ENCODE peak calls at places on chromosomes 11 and 22, in four cellular contexts. S is lower lobe of right lung, B is cardiac muscle cell, L is OCI-LY7. V is an unnamed sample.

GRCh38 chr22:45242778-45243191 is 2.1 kb upstream of the KIAA0930 start:
- DNase-seq in S (peak; percentile 53), B (no peak), L (no peak), V (no peak)

GRCh38 chr22:27561301-27561820 is 240.2 kb downstream of the MN1 start:
- DNase-seq in S (no peak), B (no peak), L (no peak), V (no peak)

GRCh38 chr11:117861151-117862018 is 15.1 kb downstream of the FXYD6 start:
- DNase-seq in S (no peak), B (peak; percentile 84), L (no peak), V (no peak)

GRCh38 chr22:50208939-50209892 is 8.4 kb downstream of the SELENOO start:
- DNase-seq in S (peak; percentile 44), B (no peak), L (no peak), V (no peak)

GRCh38 chr11:93591247-93591898 is 48.2 kb upstream of the SMCO4 start:
- DNase-seq in S (no peak), B (no peak), L (no peak), V (no peak)

GRCh38 chr22:45164217-45165123 is 745 bp downstream of the NUP50 start:
- DNase-seq in S (peak; percentile 55), B (peak; percentile 74), L (peak; percentile 38), V (no peak)

GRCh38 chr11:130916910-130917309 is 631 bp upstream of the SNX19 start:
- DNase-seq in S (no peak), B (no peak), L (no peak), V (no peak)

GRCh38 chr11:2271077-2271326 is 614 bp upstream of the ASCL2 start:
- DNase-seq in S (peak; percentile 82), B (no peak), L (no peak), V (peak; percentile 49)

GRCh38 chr11:68956142-68956541 is 24.6 kb downstream of the MRGPRD start:
- DNase-seq in S (no peak), B (no peak), L (peak; percentile 40), V (no peak)

GRCh38 chr11:18046116-18046777 is at the start of gene TPH1:
- DNase-seq in S (peak; percentile 67), B (peak; percentile 75), L (no peak), V (no peak)

GRCh38 chr11:65089621-65090020 is 5.6 kb downstream of the ZFPL1 start:
- DNase-seq in S (no peak), B (no peak), L (no peak), V (no peak)

DNA sequence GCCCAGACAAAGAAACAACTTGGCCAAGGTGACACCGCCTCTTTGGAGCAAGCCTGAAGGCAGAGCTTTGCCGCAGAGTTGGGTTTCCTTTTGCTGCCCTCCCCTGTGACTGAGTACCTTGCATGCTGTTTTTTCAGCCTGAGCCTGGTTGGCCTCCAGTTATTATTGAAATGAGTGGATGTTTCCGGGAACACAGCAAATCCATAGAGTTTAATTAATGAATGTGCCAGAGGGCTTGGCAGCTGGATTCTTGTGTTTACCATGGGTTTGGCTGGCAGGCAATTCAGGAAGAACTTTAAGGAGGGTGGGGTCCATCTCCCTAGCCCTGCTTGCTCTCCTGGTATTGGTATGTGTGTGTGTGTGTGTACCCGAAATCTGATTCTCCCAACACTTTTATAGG is 65.6 kb upstream of the CRYBB3 start:
- DNase-seq in S (no peak), B (no peak), L (no peak), V (no peak)
- H3K4me1 ChIP-seq in S (peaks cover 91% of the 10 kb centered on the region), B (no peaks in the 10 kb centered on the region), L (no peaks in the 10 kb centered on the region), V (peaks cover 14% of the 10 kb centered on the region)

DNA sequence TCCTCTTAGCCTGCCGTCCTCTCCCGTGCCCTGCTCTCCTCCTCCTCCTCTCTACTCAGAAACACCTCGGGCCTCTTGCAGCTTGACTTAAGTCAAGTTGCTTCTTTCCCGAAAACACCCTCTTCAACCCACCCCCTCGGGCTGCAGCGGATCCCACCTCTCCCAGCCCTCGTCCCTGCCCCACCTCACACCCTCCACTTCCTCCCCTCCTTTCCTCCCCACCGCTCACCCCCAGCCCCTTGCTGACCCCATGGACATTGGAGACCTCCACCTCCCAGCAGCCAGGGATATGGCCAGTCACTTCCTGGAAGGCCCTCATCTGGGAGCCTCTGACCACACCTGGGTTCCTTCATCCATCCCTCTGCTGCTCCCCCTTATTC is 8.5 kb upstream of the CYTH4 start:
- DNase-seq in S (peak; percentile 22), B (no peak), L (no peak), V (no peak)
- H3K4me1 ChIP-seq in S (peaks cover 15% of the 10 kb centered on the region), B (no peaks in the 10 kb centered on the region), L (peaks cover 63% of the 10 kb centered on the region), V (no peaks in the 10 kb centered on the region)

DNA sequence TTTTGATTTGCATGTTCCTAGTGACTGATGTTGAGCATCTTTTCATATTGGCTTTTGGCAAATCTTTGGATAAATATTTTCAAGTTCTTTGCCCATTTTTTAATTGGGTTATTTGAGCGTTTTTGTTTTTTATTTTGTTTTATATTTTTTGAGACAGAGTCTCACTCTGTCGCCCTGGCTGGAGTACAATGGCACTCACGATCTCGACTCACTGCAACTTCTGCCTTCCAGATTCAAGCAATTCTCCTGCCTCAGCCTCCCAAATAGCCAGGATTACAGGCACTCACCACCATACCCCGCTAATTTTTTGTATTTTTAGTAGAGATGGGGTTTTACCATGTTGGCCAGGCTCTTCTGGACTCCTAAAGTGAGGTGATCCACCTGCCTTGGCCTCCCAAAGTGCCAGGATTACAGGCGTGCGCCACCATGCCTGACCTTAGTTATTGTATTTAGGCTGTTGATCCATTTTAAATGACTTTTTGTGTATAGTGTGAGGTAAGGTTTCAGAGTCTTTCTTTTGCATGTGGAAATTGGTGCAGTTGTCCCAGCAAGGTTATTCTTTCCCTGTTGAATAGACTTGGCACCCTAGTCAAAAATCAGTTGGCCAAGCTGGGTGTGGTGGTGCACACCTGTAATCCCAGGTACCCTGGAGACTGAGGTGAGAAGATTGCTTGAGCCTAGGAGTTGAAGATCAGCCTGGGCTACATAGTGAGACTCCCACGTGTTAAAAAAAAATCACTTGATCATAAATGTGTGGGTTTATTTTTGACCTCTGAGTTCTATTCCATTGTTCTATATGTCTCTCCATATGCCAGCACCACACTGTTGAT is 23.7 kb upstream of the AIFM3 start:
- DNase-seq in S (no peak), B (no peak), L (no peak), V (no peak)
- H3K4me1 ChIP-seq in S (peaks cover 63% of the 10 kb centered on the region), B (peaks cover 8% of the 10 kb centered on the region), L (no peaks in the 10 kb centered on the region), V (peaks cover 25% of the 10 kb centered on the region)

DNA sequence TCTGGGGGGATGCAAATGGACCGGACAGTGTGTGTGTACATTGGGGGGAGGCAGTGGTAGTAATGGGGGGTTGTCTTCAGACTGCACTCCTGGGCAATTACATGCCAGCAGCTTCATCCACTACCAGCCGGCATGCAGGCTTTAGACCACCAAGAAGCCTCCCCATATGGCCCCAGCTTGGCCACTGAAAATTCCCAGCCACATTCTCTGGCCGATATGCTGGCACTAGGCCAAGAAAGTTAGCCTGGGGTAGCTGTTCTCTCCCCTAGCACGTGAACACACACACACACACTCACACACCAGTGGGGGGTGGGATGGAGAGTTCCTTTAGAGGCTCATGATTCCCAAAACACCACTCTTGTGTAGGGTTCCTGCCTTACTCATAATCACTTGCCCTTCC is 3.6 kb upstream of the ROBO3 start:
- DNase-seq in S (no peak), B (no peak), L (no peak), V (no peak)
- H3K4me1 ChIP-seq in S (peaks cover 34% of the 10 kb centered on the region), B (peaks cover 12% of the 10 kb centered on the region), L (no peaks in the 10 kb centered on the region), V (no peaks in the 10 kb centered on the region)

DNA sequence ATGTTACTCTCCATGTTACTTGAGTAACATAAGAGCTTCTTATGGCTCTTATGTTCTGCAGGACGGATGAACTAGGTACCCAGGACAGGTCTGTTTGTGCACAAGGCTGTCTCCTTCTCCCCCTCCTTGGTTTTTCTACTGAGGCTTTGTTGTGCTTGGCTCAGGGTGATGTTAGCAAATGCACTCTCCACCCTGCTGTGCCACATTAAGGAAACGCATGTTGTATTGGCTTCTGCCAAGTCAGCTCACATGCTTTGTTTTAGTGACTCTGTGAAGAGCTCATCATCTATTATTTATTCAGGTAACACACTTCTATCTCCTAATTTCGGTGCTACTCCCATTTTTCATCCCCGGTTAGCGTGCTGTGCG is 108.3 kb downstream of the PTPRJ start:
- DNase-seq in S (no peak), B (no peak), L (no peak), V (no peak)
- H3K4me1 ChIP-seq in S (peaks cover 28% of the 10 kb centered on the region), B (peaks cover 5% of the 10 kb centered on the region), L (peaks cover 31% of the 10 kb centered on the region), V (peaks cover 9% of the 10 kb centered on the region)